ENCODE peak calls at places on chromosomes 2 and 18, in ten cellular contexts. P is breast epithelium, N is cardiac fibroblast, M is neural crest cell, D is ovary, Q is foreskin fibroblast, H is endothelial cell, E is H9, V is HFF-Myc, W is A673. Z is an unnamed sample.

GRCh38 chr2:68516051-68516771 is 48.8 kb downstream of the APLF start:
- DNase-seq in P (no peak), N (no peak), M (no peak), D (no peak), Q (no peak), H (no peak), E (no peak), V (no peak), W (no peak), Z (peak)

GRCh38 chr2:112794131-112794733 is 9.9 kb upstream of the IL1A start:
- DNase-seq in P (no peak), N (peak), M (no peak), D (no peak), Q (peak), H (no peak), E (no peak), V (peak), W (no peak), Z (peak)

GRCh38 chr2:58045580-58046334 is 849 bp upstream of the VRK2 start:
- DNase-seq in P (no peak), N (no peak), M (no peak), D (peak), Q (no peak), H (no peak), E (no peak), V (no peak), W (no peak), Z (peak)

GRCh38 chr2:131155208-131155855 is 50.2 kb downstream of the PLEKHB2 start:
- DNase-seq in P (no peak), N (no peak), M (no peak), D (no peak), Q (no peak), H (no peak), E (no peak), V (no peak), W (no peak), Z (no peak)

GRCh38 chr2:56770490-56770889 is 586.7 kb downstream of the CCDC85A start:
- DNase-seq in P (no peak), N (peak), M (no peak), D (no peak), Q (no peak), H (no peak), E (no peak), V (no peak), W (no peak), Z (no peak)

GRCh38 chr18:46335551-46336059 is 231.4 kb downstream of the HAUS1 start:
- DNase-seq in P (no peak), N (peak), M (peak), D (no peak), Q (no peak), H (no peak), E (peak), V (no peak), W (peak), Z (no peak)

GRCh38 chr2:188478724-188479123 is 187.1 kb downstream of the GULP1 start:
- DNase-seq in P (no peak), N (no peak), M (no peak), D (no peak), Q (no peak), H (no peak), E (no peak), V (no peak), W (peak), Z (no peak)

GRCh38 chr2:236240228-236240990 is 23.8 kb downstream of the ASB18 start:
- DNase-seq in P (no peak), N (no peak), M (no peak), D (no peak), Q (no peak), H (no peak), E (no peak), V (no peak), W (no peak), Z (no peak)

GRCh38 chr18:58402951-58403702 is 225.8 kb downstream of the ALPK2 start:
- DNase-seq in P (no peak), N (no peak), M (no peak), D (no peak), Q (no peak), H (no peak), E (no peak), V (no peak), W (no peak), Z (no peak)

GRCh38 chr2:239545741-239546392 is 145.0 kb upstream of the HDAC4 start:
- DNase-seq in P (peak), N (no peak), M (no peak), D (no peak), Q (no peak), H (no peak), E (no peak), V (no peak), W (no peak), Z (no peak)

GRCh38 chr2:113200236-113200635 is 26.5 kb downstream of the PSD4 start:
- DNase-seq in P (no peak), N (no peak), M (no peak), D (no peak), Q (no peak), H (no peak), E (peak), V (no peak), W (peak), Z (no peak)

GRCh38 chr2:101272045-101272784 is 19.5 kb downstream of the CNOT11 start:
- DNase-seq in P (no peak), N (no peak), M (no peak), D (no peak), Q (no peak), H (no peak), E (no peak), V (no peak), W (no peak), Z (no peak)

GRCh38 chr18:9172506-9173127 is 36.0 kb downstream of the ANKRD12 start:
- DNase-seq in P (no peak), N (no peak), M (no peak), D (no peak), Q (no peak), H (no peak), E (no peak), V (no peak), W (no peak), Z (no peak)

GRCh38 chr2:71944183-71944550 is 203.5 kb downstream of the CYP26B1 start:
- DNase-seq in P (no peak), N (no peak), M (no peak), D (no peak), Q (no peak), H (no peak), E (peak), V (no peak), W (no peak), Z (no peak)

GRCh38 chr2:15787535-15788457 is 152.6 kb upstream of the MYCN start:
- DNase-seq in P (no peak), N (no peak), M (no peak), D (no peak), Q (no peak), H (no peak), E (no peak), V (no peak), W (no peak), Z (no peak)

GRCh38 chr2:132585982-132586608 is 83.9 kb downstream of the LYPD1 start:
- DNase-seq in P (no peak), N (no peak), M (peak), D (no peak), Q (no peak), H (no peak), E (no peak), V (no peak), W (no peak), Z (no peak)

GRCh38 chr2:219401621-219402020 is 13.9 kb upstream of the DNPEP start:
- DNase-seq in P (no peak), N (no peak), M (no peak), D (no peak), Q (no peak), H (no peak), E (no peak), V (no peak), W (no peak), Z (no peak)

GRCh38 chr2:219404954-219405353 is 13.2 kb upstream of the DES start:
- DNase-seq in P (no peak), N (no peak), M (no peak), D (no peak), Q (no peak), H (no peak), E (peak), V (no peak), W (no peak), Z (no peak)

GRCh38 chr2:219404291-219404910 is 13.8 kb upstream of the DES start:
- DNase-seq in P (no peak), N (peak), M (no peak), D (no peak), Q (no peak), H (no peak), E (no peak), V (no peak), W (no peak), Z (no peak)

GRCh38 chr2:219403861-219404260 is 14.3 kb upstream of the DES start:
- DNase-seq in P (no peak), N (no peak), M (no peak), D (no peak), Q (no peak), H (no peak), E (no peak), V (no peak), W (no peak), Z (no peak)

DNA sequence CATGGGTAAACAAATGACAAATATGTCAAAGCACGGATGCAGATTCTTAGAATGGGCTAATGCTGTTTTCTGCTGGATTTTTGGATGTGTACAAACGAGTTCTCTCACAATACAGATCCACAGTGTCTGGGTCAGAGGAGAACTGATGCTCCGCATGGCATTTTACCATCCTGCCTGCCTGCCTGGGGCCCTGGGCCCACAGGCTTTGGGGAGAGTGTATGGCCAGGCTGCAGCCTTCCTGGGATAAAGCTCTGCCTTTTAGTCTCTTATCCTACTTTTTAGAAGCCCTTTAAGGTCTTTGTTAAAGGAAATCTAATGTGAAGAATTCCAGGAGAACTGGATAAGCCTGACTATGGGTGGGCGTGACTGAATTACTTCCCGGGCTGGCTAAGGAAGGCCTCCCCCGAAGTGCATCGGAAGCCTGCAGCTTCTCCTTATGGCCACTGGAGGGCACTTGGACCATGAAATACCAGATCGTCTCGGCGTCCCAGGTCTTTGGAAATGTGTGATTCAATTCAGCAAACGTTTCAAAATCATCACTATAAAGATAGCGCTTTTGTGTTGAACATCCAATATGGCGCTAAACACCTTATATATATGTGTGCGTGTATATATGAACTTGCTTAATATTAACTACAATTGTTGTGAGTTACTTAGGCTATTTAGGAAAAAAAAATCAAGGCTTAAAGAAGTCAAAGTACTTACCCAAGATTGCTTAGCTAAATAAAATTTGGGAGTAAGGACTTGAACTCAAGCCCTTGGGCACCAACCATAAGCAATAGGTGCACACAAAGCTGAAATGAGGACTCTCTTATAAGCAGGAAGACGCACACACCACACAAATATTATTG is 15.2 kb upstream of the DNPEP start:
- DNase-seq in P (no peak), N (peak), M (peak), D (peak), Q (peak), H (peak), E (peak), V (peak), W (peak), Z (peak)
- TF ChIP-seq CTCF in P (peak), N (peak), M (peak), D (peak), Q (peak), H (peak), E (peak), V (peak), W (peak), Z (peak)

GRCh38 chr2:241859436-241860183 is 916 bp upstream of the PDCD1 start:
- DNase-seq in P (no peak), N (peak), M (no peak), D (peak), Q (peak), H (peak), E (no peak), V (no peak), W (peak), Z (peak)
- TF ChIP-seq CTCF in P (no peak), N (peak), M (peak), D (peak), Q (peak), H (no peak), E (peak), V (no peak), W (no peak), Z (peak)

DNA sequence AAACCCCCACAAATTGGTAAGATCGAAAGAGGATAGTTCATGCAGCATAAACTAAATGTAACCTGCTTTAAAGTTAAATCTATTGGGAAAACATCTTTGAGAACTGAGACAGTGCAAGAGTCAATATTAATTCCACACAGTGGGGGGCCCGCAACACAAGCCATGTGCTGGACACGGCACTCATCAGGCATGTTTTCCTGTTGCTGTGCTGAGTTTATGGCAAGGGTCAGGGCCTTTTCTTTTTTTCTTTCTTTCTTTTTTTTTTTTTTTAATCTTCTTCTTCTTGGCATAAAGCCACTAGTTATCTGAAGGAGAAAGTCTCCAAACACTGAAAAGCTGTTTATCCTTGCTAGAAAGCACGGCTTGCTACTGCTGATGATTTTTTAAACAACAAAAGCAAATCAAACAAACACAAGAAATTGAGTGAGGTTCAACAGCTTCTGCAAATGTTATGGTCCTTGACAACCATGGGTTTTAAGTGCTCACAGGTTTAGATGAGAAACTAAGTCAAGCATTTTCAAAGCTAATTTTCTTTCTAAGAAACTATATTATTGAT is 252.1 kb downstream of the ZNF521 start:
- DNase-seq in P (no peak), N (peak), M (no peak), D (peak), Q (peak), H (no peak), E (no peak), V (no peak), W (no peak), Z (no peak)
- TF ChIP-seq CTCF in P (no peak), N (no peak), M (no peak), D (no peak), Q (no peak), H (no peak), E (no peak), V (no peak), W (no peak), Z (no peak)

DNA sequence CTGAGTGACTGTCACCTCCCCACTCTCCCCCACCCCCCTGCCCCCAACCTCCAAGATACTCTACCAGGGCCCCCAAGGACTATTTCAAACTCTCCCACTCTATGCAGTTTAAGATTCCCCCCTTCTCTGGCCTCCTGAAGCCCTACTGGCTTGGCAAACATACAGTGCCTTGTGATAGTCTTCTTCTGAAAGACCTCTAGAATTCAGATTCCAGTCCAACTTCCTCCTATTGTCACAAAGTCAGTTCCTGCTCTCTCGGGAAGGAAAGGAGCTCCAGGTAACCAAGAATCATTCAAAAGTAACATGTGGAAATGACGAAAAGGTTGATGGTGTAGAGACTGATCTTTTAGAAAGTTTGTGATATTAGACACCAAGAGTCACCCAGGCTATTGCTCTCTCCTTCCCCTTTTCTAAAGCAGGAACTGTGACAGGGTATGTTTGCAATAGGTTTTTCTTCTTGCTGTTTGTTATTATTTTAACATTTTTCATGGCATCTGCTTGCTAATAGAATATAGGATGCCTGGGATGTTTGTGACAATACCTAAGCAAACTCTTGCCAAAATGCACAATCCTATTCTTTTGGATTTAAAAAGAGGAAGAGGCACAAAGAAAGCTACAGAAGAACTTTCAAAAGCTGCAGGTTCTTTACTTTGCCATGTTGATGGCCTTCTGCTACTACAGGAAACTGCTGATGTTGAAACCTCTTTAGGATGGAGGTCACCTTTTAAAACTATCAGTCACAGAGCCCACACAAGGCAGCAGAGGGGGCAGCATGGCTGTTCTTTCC is 93.5 kb upstream of the MGAT4A start:
- DNase-seq in P (no peak), N (no peak), M (no peak), D (no peak), Q (no peak), H (no peak), E (no peak), V (no peak), W (no peak), Z (no peak)
- TF ChIP-seq CTCF in P (no peak), N (no peak), M (no peak), D (no peak), Q (no peak), H (no peak), E (no peak), V (no peak), W (no peak), Z (no peak)

DNA sequence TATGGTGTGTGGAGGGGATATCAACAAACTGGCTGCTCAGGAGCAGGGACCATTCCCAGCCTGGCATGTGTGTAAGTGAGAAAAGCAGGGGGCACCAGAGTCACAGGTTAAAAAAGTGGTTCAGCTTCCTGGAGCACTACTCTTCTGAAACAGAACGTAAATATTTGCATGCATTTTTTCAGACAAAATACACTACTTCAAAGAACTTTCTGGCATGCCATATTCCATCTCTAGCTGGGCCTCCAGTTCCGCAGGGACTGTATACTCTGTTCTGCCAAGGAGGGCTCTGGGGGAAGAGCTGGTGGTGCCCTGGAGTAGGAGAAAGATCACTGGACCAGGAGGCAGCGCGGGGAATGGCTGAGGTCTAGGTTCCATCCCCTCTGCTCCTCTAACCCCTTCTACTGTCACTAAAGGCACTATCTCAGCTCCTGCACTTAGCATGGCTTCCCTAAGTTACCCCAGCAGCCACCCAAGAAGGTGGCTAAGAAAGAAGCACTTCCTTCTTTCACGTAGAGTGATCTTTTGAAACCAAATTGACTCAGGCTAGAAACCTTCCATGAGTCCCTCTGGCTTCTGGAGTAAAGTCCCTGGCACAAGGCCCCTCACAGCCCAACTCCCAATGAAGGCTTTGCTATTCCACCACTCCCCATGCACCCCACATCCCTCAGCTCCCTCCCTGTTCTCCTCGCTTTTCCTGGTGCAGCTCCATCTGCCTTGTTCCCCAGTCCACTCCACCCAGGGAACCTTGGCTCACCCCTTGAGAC is 57.6 kb upstream of the CABLES1 start:
- DNase-seq in P (no peak), N (peak), M (no peak), D (no peak), Q (no peak), H (no peak), E (no peak), V (no peak), W (peak), Z (peak)
- TF ChIP-seq CTCF in P (no peak), N (no peak), M (no peak), D (no peak), Q (no peak), H (no peak), E (peak), V (peak), W (peak), Z (no peak)

GRCh38 chr2:211347328-211347727 is 790.9 kb downstream of the CPS1 start:
- DNase-seq in P (no peak), N (no peak), M (no peak), D (no peak), Q (no peak), H (no peak), E (peak), V (no peak), W (peak), Z (no peak)
- TF ChIP-seq CTCF in P (no peak), N (no peak), M (peak), D (no peak), Q (no peak), H (no peak), E (peak), V (no peak), W (peak), Z (no peak)

GRCh38 chr2:31037058-31037457 is 101.2 kb downstream of the GALNT14 start:
- DNase-seq in P (no peak), N (no peak), M (no peak), D (no peak), Q (peak), H (no peak), E (no peak), V (no peak), W (no peak), Z (no peak)

GRCh38 chr2:31032475-31032874 is 105.8 kb downstream of the GALNT14 start:
- DNase-seq in P (no peak), N (no peak), M (no peak), D (no peak), Q (peak), H (no peak), E (no peak), V (no peak), W (no peak), Z (no peak)

GRCh38 chr2:31033032-31033431 is 105.2 kb downstream of the GALNT14 start:
- DNase-seq in P (no peak), N (no peak), M (no peak), D (no peak), Q (no peak), H (no peak), E (no peak), V (no peak), W (no peak), Z (no peak)

DNA sequence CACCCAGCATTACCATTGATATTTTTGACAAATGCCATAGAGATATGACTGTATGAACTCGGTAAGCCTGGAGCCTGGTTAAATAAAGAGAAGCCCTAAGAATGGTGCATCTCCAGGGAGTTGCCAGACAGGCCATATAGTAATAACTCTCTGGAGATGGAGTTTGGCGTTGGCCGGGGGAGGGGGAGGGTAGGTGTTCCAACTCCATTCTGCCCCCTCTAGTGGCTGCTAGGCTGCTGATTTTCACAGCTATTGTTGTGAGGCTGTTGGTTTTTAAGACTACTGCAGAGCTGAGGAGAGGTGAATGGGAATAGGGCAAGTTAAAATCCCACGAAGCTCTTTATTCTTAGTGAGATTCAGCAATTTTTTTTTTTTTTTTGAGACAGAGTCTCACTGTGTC is 99.9 kb downstream of the GALNT14 start:
- DNase-seq in P (no peak), N (no peak), M (no peak), D (no peak), Q (no peak), H (peak), E (peak), V (no peak), W (peak), Z (peak)
- TF ChIP-seq CTCF in P (no peak), N (no peak), M (peak), D (no peak), Q (no peak), H (peak), E (peak), V (no peak), W (peak), Z (no peak)